ENCODE peak calls at places on chromosomes 13 and 19, in five cellular contexts. F is HCT116, K is GM12878, N is K562, Q is HepG2. I is an unnamed sample.

GRCh38 chr13:74573654-74574053 is 439.4 kb upstream of the KLF12 start:
- DNase-seq in F (no peak), K (no peak), N (peak), Q (peak), I (peak)

GRCh38 chr13:30841161-30841560 is 64.9 kb upstream of the MEDAG start:
- DNase-seq in F (no peak), K (no peak), N (no peak), Q (no peak), I (no peak)

GRCh38 chr13:29774830-29775229 is 75.6 kb downstream of the UBL3 start:
- DNase-seq in F (no peak), K (no peak), N (no peak), Q (no peak), I (no peak)

GRCh38 chr13:66139701-66140100 is 1090.4 kb downstream of the PCDH9 start:
- DNase-seq in F (no peak), K (no peak), N (no peak), Q (no peak), I (no peak)

GRCh38 chr19:48419158-48419920 is 25.9 kb downstream of the GRIN2D start:
- DNase-seq in F (no peak), K (peak), N (peak), Q (no peak), I (peak)

GRCh38 chr13:20566424-20566916 is 487 bp upstream of the IFT88 start:
- DNase-seq in F (peak), K (no peak), N (peak), Q (peak), I (peak)

GRCh38 chr19:3028305-3029069 is 593 bp downstream of the TLE2 start:
- DNase-seq in F (no peak), K (no peak), N (no peak), Q (no peak), I (no peak)

GRCh38 chr19:30666301-30666803 is 294.2 kb downstream of the ZNF536 start:
- DNase-seq in F (no peak), K (no peak), N (peak), Q (peak), I (no peak)

GRCh38 chr13:61148691-61149332 is 266.8 kb downstream of the PCDH20 start:
- DNase-seq in F (no peak), K (no peak), N (no peak), Q (no peak), I (no peak)

GRCh38 chr19:37914908-37915307 is 7.9 kb downstream of the SIPA1L3 start:
- DNase-seq in F (no peak), K (peak), N (no peak), Q (no peak), I (no peak)

GRCh38 chr19:11479470-11480080 is 1.3 kb downstream of the ELAVL3 start:
- DNase-seq in F (no peak), K (no peak), N (peak), Q (peak), I (peak)

GRCh38 chr13:23674795-23675640 is 104.8 kb downstream of the TNFRSF19 start:
- DNase-seq in F (no peak), K (no peak), N (no peak), Q (peak), I (no peak)

GRCh38 chr19:14562660-14563589 is 8.9 kb downstream of the NDUFB7 start:
- DNase-seq in F (no peak), K (no peak), N (no peak), Q (no peak), I (no peak)

GRCh38 chr19:17385878-17386611 is 8.0 kb downstream of the CCDC194 start:
- DNase-seq in F (no peak), K (no peak), N (peak), Q (peak), I (no peak)

GRCh38 chr19:1566392-1567115 is 1.6 kb downstream of the MEX3D start:
- DNase-seq in F (no peak), K (no peak), N (no peak), Q (peak), I (peak)

GRCh38 chr19:45630463-45630862 is 8.7 kb downstream of the EML2 start:
- DNase-seq in F (peak), K (peak), N (no peak), Q (no peak), I (no peak)

GRCh38 chr13:110106726-110107125 is 200.2 kb downstream of the COL4A1 start:
- DNase-seq in F (no peak), K (no peak), N (no peak), Q (no peak), I (no peak)

GRCh38 chr19:54325194-54325621 is 12.2 kb upstream of the LILRA5 start:
- DNase-seq in F (peak), K (no peak), N (peak), Q (peak), I (peak)

GRCh38 chr13:97295279-97296182 is 73.4 kb downstream of the MBNL2 start:
- DNase-seq in F (no peak), K (no peak), N (no peak), Q (no peak), I (no peak)

GRCh38 chr13:52847682-52848432 is 583 bp downstream of the PCDH8 start:
- DNase-seq in F (no peak), K (no peak), N (no peak), Q (no peak), I (no peak)

GRCh38 chr19:52171321-52172169 is at the start of gene ZNF836:
- DNase-seq in F (no peak), K (peak), N (peak), Q (peak), I (peak)

GRCh38 chr13:113848431-113849260 is 15.2 kb downstream of the GAS6 start:
- DNase-seq in F (no peak), K (no peak), N (no peak), Q (no peak), I (no peak)

GRCh38 chr19:14555918-14556661 is 15.8 kb downstream of the NDUFB7 start:
- DNase-seq in F (no peak), K (no peak), N (no peak), Q (no peak), I (no peak)

GRCh38 chr13:35785563-35786327 is 309.3 kb upstream of the MAB21L1 start:
- DNase-seq in F (no peak), K (no peak), N (no peak), Q (no peak), I (no peak)

GRCh38 chr13:106513025-106513424 is 22.4 kb downstream of the EFNB2 start:
- DNase-seq in F (no peak), K (no peak), N (no peak), Q (no peak), I (no peak)

GRCh38 chr13:80030491-80030890 is 310.4 kb downstream of the SPRY2 start:
- DNase-seq in F (peak), K (no peak), N (no peak), Q (no peak), I (peak)

GRCh38 chr13:82713681-82714405 is 1168.4 kb downstream of the SLITRK1 start:
- DNase-seq in F (no peak), K (no peak), N (no peak), Q (no peak), I (no peak)

GRCh38 chr19:4641132-4641531 is 1.8 kb downstream of the TNFAIP8L1 start:
- DNase-seq in F (no peak), K (no peak), N (no peak), Q (no peak), I (no peak)
- TF ChIP-seq CEBPB in F (no peak), K (no peak), N (no peak), Q (no peak), I (no peak)

DNA sequence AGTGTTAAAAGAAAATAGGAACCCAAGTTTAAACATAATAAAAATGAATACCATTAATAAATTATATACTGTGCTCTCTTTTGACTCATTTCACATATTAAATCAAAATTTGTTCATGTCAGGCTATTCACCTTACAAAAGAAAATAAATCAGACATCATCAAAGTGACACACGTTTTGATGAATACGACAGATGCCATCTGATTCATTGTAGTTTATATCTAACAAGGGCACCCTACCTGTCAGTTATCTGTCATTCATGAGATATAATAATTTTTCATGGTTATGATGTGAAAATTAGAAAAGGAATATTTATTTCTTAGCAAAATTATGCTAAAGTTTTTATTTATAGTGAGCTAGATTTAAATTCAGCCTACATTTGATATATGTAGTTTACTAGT is 188.1 kb upstream of the PCDH17 start:
- DNase-seq in F (no peak), K (no peak), N (no peak), Q (no peak), I (no peak)
- TF ChIP-seq EZH2 in F (no peak), K (no peak), N (no peak), Q (no peak), I (no peak)

DNA sequence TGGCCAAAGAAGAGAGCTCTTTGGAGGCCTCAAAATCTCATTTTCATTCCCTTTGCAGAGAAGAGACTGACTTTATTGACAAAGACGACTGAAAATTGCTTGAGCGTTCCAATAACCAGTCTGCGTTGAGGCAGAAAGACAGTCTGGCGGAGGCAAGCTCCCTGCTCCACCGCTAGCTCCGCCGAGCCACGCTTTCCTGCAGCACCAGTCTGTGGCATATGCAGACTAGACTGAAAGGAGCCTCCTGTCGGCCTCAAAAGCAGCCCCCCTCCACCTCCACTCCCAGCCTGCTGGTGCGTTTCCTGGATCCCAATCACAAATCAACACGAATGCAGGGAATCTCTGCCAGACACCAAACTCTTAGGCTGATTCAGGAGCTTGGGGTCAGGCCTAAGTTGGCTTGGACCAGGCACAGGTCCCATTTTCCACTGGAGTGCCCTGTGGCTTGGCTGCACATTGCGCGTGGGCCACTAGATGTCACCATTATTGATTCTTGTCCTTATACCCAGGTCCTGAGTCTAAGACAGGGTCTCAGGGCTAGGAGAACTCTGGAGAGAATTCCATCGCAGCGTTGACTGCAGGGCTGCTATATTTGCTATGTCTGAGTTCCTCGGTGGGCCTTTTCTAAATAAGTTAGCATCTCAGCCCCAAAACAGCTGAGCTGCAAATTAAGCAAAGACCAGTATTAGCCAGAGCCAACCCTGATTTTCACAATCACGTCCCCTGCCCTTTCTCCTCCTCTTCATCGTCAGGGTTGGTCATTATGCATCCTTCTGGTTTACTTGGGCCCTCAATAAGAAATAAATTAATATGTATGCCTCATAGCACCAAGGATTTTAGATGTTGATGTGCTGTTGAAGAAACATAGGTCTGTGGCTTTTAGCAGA is 5.2 kb upstream of the ZNF507 start:
- DNase-seq in F (no peak), K (no peak), N (peak), Q (peak), I (peak)
- TF ChIP-seq CEBPB in F (no peak), K (no peak), N (no peak), Q (no peak), I (no peak)

DNA sequence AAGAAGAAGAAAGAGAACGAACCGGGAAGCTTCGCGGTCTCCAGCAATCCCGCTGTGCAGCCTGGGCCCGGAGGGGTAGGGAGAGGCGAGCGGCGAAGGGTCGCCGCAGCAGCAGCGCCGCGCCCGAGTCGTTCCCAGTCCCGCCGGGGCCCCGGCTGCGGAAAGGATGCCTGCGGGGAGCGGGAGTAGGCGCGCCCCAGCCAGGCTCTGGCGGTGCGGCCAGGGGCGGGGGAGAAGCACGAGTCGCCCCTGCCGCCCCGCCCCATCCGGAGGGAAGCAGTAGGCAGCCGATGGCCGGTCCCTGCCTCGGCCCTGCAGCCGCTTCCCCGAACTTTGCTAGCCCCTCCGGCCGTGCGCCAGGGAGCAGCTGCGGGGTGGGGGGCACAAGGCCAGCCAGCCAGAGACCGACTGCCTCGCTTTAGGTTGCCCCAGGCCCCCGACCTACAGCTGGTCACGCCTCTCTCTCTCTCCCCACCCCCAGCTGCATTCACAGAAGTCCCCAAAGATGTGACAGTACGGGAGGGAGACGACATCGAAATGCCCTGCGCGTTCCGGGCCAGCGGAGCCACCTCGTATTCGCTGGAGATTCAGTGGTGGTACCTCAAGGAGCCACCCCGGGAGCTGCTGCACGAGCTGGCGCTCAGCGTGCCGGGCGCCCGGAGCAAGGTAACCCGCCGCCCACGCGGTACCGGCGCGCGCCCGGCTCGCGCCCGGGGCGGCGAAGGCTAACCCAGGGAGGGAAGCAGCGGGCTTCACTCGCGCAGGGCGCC is 1.1 kb downstream of the VSTM2B start:
- DNase-seq in F (no peak), K (no peak), N (peak), Q (no peak), I (peak)
- TF ChIP-seq EZH2 in F (no peak), K (no peak), N (no peak), Q (peak), I (peak)

I was measured in H1.